ENCODE peak calls at places on chromosomes 7 and 10, in nine cellular contexts. X is cardiac fibroblast; A is cardiac muscle cell; J is H9; P is esophagus muscularis mucosa; F is fibroblast of the aortic adventitia; D is endothelial cell; Z is upper lobe of right lung; H is CD4-positive, alpha-beta T cell. E is an unnamed sample.

GRCh38 chr7:50649259-50649885 is 84.2 kb upstream of the DDC start:
- DNase-seq in A (no peak), P (no peak), D (no peak), Z (no peak), X (no peak), H (no peak), J (no peak), F (no peak), E (no peak)

GRCh38 chr10:69458426-69459100 is 7.3 kb downstream of the TSPAN15 start:
- DNase-seq in J (no peak), D (no peak), H (no peak), A (no peak), P (no peak), X (no peak), Z (peak; percentile 65), F (no peak), E (peak; percentile 47)

GRCh38 chr10:76282122-76283030 is 851.0 kb downstream of the LRMDA start:
- DNase-seq in D (no peak), J (no peak), X (peak; percentile 46), A (peak; percentile 47), P (no peak), F (peak; percentile 55), H (no peak), Z (no peak), E (no peak)

GRCh38 chr7:141251180-141251579 is 177.3 kb downstream of the TMEM178B start:
- DNase-seq in A (no peak), P (no peak), J (no peak), X (no peak), D (no peak), F (no peak), H (no peak), Z (no peak), E (no peak)

GRCh38 chr10:16519250-16519907 is 2.3 kb downstream of the C1QL3 start:
- DNase-seq in D (no peak), F (no peak), A (no peak), Z (no peak), P (no peak), J (peak; percentile 40), H (no peak), X (no peak), E (peak; percentile 17)

GRCh38 chr7:134254311-134254710 is 62.4 kb downstream of the SLC35B4 start:
- DNase-seq in Z (no peak), X (peak; percentile 2), H (no peak), P (no peak), F (no peak), A (peak; percentile 4), D (no peak), J (no peak), E (no peak)

GRCh38 chr7:35253182-35253679 is 669 bp downstream of the TBX20 start:
- DNase-seq in Z (no peak), J (peak; percentile 42), D (no peak), H (no peak), P (no peak), F (peak; percentile 35), A (peak; percentile 29), X (no peak), E (peak; percentile 31)

GRCh38 chr10:78559514-78560392 is 509.0 kb upstream of the ZMIZ1 start:
- DNase-seq in H (no peak), F (no peak), Z (no peak), X (no peak), D (no peak), A (no peak), J (peak; percentile 42), P (no peak), E (no peak)

GRCh38 chr7:150463461-150463860 is 13.0 kb downstream of the GIMAP8 start:
- DNase-seq in H (no peak), D (no peak), A (no peak), P (no peak), J (no peak), F (no peak), X (no peak), Z (no peak), E (no peak)

GRCh38 chr7:141646826-141647480 is 55.0 kb downstream of the DENND11 start:
- DNase-seq in J (no peak), F (peak; percentile 12), X (no peak), P (no peak), Z (no peak), H (no peak), D (no peak), A (no peak), E (no peak)

DNA sequence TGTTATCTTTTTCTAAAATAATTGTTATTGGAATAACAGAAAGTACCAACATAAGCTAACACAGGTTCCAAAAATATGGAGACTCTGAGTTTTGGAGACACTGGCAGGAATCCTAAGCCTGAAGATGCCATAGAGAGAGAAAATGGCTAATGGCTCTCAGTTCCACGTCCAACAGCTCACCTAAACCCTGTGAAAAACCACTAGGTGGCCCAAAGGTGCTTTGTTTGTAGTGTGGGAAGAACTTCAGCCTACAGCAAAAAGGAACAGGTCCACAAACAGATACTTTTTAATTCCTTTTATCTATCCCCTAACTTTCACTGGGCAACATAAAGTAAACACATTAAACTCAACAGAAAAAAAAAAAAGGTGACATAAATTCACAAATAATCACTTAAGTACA is 272.3 kb downstream of the SEMA3D start:
- DNase-seq in P (no peak), D (no peak), J (no peak), A (no peak), X (no peak), Z (no peak), F (no peak), H (no peak), E (no peak)
- TF ChIP-seq CTCF in P (no peak), D (no peak), J (peak; percentile 51), A (no peak), X (no peak), Z (no peak), F (peak; percentile 5), H (no peak), E (no peak)

DNA sequence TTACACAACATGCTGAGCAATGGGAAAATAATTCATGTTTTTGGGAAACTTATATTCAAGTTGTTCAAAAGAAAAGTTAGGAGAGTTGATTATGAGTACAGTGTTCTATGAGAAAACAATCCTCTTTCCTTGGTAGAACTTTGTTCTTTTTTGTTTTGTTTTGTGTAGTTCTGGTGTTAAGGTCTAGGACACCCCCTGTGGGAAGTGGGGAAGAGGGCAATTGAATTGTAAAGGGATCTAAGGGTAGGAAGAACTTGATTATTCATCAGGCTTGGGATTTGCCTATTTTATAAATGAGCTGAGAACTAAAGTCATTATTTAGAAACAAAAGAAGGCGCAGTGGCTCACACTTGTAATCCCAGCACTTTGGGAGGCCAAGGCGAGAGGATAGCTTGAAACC is 25.9 kb upstream of the CDK13 start:
- DNase-seq in D (no peak), X (no peak), A (no peak), H (no peak), P (no peak), Z (no peak), J (no peak), F (no peak), E (no peak)
- TF ChIP-seq CTCF in D (no peak), X (no peak), A (no peak), H (no peak), P (no peak), Z (no peak), J (no peak), F (no peak), E (no peak)

GRCh38 chr10:43221419-43222293 is 45.2 kb downstream of the RASGEF1A start:
- DNase-seq in F (no peak), Z (peak; percentile 59), D (peak; percentile 57), A (no peak), P (no peak), X (no peak), J (peak; percentile 84), H (no peak), E (peak; percentile 65)
- TF ChIP-seq CTCF in F (no peak), Z (no peak), D (no peak), A (peak; percentile 15), P (no peak), X (peak; percentile 28), J (peak; percentile 67), H (no peak), E (no peak)

DNA sequence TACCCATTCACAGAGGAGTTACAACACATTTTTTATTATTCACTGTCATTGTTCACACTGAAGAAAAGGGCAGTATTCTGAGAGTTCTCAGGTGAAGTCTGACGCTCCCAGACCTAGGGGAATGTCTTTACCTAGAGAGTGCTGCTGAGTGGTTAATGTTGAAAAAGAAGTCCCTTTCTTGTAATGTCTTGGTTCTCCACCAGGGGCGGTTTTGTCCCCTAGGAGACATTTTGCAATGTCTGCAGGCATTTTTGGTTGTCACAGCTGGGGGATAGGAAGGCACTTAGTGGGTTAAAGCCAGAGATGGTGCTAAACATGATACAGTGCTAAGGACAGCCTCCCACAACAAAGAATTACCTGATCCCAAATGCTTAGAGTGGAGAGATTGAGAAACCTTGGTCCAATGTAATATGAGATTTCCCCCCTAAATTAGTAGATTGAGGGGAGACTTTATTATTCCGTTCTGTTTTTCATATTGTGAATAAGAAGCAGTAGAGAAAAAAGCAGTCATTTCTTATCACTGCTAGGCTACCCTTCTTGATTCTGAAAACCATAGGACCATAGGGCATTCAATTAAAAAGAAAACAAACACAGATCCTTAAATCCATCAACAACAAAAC is 13.1 kb downstream of the UMAD1 start:
- DNase-seq in D (peak; percentile 36), P (no peak), Z (no peak), X (no peak), A (peak; percentile 29), F (no peak), J (peak; percentile 66), H (no peak), E (peak; percentile 38)
- TF ChIP-seq CTCF in D (peak; percentile 93), P (peak; percentile 21), Z (peak; percentile 43), X (peak; percentile 51), A (peak; percentile 55), F (peak; percentile 56), J (peak; percentile 81), H (peak; percentile 49), E (peak; percentile 86)